ENCODE peak calls at places on chromosomes 12 and 14, in nine cellular contexts. X is retina, D is NCI-H2081, F is nucleus accumbens, T is pancreas, P is GM06990, O is NCI-H1048, B is left lung, G is ascending aorta. L is an unnamed sample.

GRCh38 chr12:120820885-120821510 is 83.2 kb downstream of the SPPL3 start:
- DNase-seq in G (no peak), P (no peak), F (peak), D (no peak), T (no peak), B (no peak), X (no peak), O (no peak), L (no peak)

GRCh38 chr12:79531547-79531946 is 159.2 kb downstream of the PAWR start:
- DNase-seq in P (no peak), G (no peak), B (no peak), T (no peak), X (no peak), O (no peak), F (no peak), D (no peak), L (no peak)

GRCh38 chr14:100864206-100864605 is 38.3 kb downstream of the MEG3 start:
- DNase-seq in T (no peak), D (no peak), G (no peak), F (no peak), B (peak), O (no peak), X (no peak), P (no peak), L (no peak)

GRCh38 chr12:7123806-7124519 is 4.7 kb downstream of the RBP5 start:
- DNase-seq in X (no peak), D (no peak), G (no peak), P (no peak), T (no peak), F (no peak), B (no peak), O (no peak), L (no peak)

GRCh38 chr12:10618338-10618987 is 5.1 kb upstream of the MAGOHB start:
- DNase-seq in B (no peak), F (no peak), O (no peak), T (no peak), D (no peak), P (no peak), X (no peak), G (no peak), L (no peak)

GRCh38 chr12:58711968-58712367 is 208.3 kb downstream of the LRIG3 start:
- DNase-seq in G (no peak), X (no peak), O (no peak), F (no peak), T (no peak), B (no peak), D (no peak), P (no peak), L (no peak)

GRCh38 chr12:879641-880040 is 69.9 kb downstream of the RAD52 start:
- DNase-seq in F (no peak), T (no peak), O (no peak), B (no peak), G (no peak), X (no peak), P (no peak), D (no peak), L (no peak)

GRCh38 chr12:124480469-124481256 is 86.7 kb downstream of the NCOR2 start:
- DNase-seq in B (no peak), X (no peak), D (no peak), O (no peak), P (peak), F (no peak), G (no peak), T (no peak), L (peak)

GRCh38 chr14:93764211-93764659 is 24.1 kb downstream of the PRIMA1 start:
- DNase-seq in O (no peak), D (no peak), P (no peak), T (no peak), G (no peak), F (no peak), X (no peak), B (no peak), L (no peak)

GRCh38 chr14:65631040-65631439 is 218.5 kb downstream of the FUT8 start:
- DNase-seq in O (no peak), B (no peak), F (no peak), D (peak), T (no peak), P (peak), X (no peak), G (no peak), L (no peak)

GRCh38 chr12:77133566-77133965 is 68.2 kb upstream of the E2F7 start:
- DNase-seq in P (no peak), D (no peak), G (no peak), F (no peak), T (no peak), B (peak), X (peak), O (no peak), L (peak)

GRCh38 chr12:105946541-105946940 is 192.2 kb downstream of the NUAK1 start:
- DNase-seq in P (no peak), B (peak), G (no peak), D (no peak), T (no peak), O (no peak), X (no peak), F (no peak), L (no peak)

GRCh38 chr14:68981539-68981976 is 2.5 kb upstream of the ACTN1 start:
- DNase-seq in G (no peak), T (no peak), O (no peak), D (no peak), X (no peak), P (no peak), F (no peak), B (no peak), L (no peak)

GRCh38 chr14:80959448-80960006 is 4.1 kb downstream of the TSHR start:
- DNase-seq in F (no peak), G (no peak), P (peak), B (no peak), T (no peak), O (no peak), D (peak), X (no peak), L (peak)

GRCh38 chr14:32980178-32980886 is 41.7 kb downstream of the NPAS3 start:
- DNase-seq in O (no peak), P (no peak), F (no peak), B (no peak), X (no peak), G (no peak), D (no peak), T (no peak), L (no peak)